ENCODE peak calls at places on chromosomes 6 and 20, in eight cellular contexts. I is ureter; W is LNCaP clone FGC; S is NAMALWA; R is CD8-positive, alpha-beta memory T cell; A is type B pancreatic cell; D is HTR-8/SVneo; H is Ammon's horn. N is an unnamed sample.

GRCh38 chr20:37627060-37627766 is 66.6 kb upstream of the CTNNBL1 start:
- DNase-seq in I (no peak), W (peak; percentile 25), S (peak; percentile 57), R (no peak), A (no peak), D (peak; percentile 76), H (peak; percentile 35), N (peak; percentile 68)

GRCh38 chr6:137229075-137229759 is 10.0 kb upstream of the IFNGR1 start:
- DNase-seq in I (no peak), W (no peak), S (no peak), R (no peak), A (no peak), D (no peak), H (no peak), N (no peak)

GRCh38 chr6:47057830-47058540 is 15.9 kb upstream of the ADGRF1 start:
- DNase-seq in I (no peak), W (no peak), S (no peak), R (no peak), A (no peak), D (no peak), H (no peak), N (no peak)

GRCh38 chr20:34190679-34191090 is 50.5 kb upstream of the ASIP start:
- DNase-seq in I (peak; percentile 77), W (peak; percentile 68), S (peak; percentile 66), R (no peak), A (peak; percentile 82), D (peak; percentile 95), H (peak; percentile 93), N (peak; percentile 58)

GRCh38 chr6:148464319-148465010 is 121.8 kb downstream of the SASH1 start:
- DNase-seq in I (peak; percentile 83), W (peak; percentile 28), S (peak; percentile 83), R (peak; percentile 49), A (no peak), D (peak; percentile 41), H (peak; percentile 78), N (peak; percentile 61)

GRCh38 chr20:15986690-15987089 is 586.6 kb downstream of the KIF16B start:
- DNase-seq in I (no peak), W (no peak), S (no peak), R (no peak), A (no peak), D (no peak), H (no peak), N (no peak)

GRCh38 chr20:46220808-46221207 is 87.5 kb downstream of the CDH22 start:
- DNase-seq in I (no peak), W (no peak), S (no peak), R (no peak), A (no peak), D (no peak), H (peak; percentile 57), N (no peak)

GRCh38 chr6:135995160-135995898 is 143.8 kb downstream of the PDE7B start:
- DNase-seq in I (no peak), W (no peak), S (no peak), R (no peak), A (no peak), D (peak; percentile 24), H (no peak), N (no peak)

GRCh38 chr20:10594286-10594868 is 79.4 kb downstream of the JAG1 start:
- DNase-seq in I (no peak), W (no peak), S (no peak), R (no peak), A (no peak), D (no peak), H (no peak), N (no peak)

GRCh38 chr6:14857501-14857900 is 388.4 kb upstream of the JARID2 start:
- DNase-seq in I (no peak), W (no peak), S (no peak), R (peak; percentile 89), A (no peak), D (no peak), H (peak; percentile 20), N (no peak)

GRCh38 chr6:153976921-153977693 is 61.9 kb upstream of the OPRM1 start:
- DNase-seq in I (no peak), W (no peak), S (no peak), R (no peak), A (no peak), D (peak; percentile 11), H (no peak), N (no peak)

GRCh38 chr20:46928580-46929132 is 34.0 kb downstream of the EYA2 start:
- DNase-seq in I (no peak), W (no peak), S (no peak), R (no peak), A (no peak), D (no peak), H (peak; percentile 76), N (no peak)

GRCh38 chr20:63232235-63233060 is 3.3 kb upstream of the BIRC7 start:
- DNase-seq in I (no peak), W (no peak), S (no peak), R (no peak), A (no peak), D (peak; percentile 76), H (no peak), N (no peak)

GRCh38 chr6:100538086-100538485 is 73.4 kb upstream of the SIM1 start:
- DNase-seq in I (no peak), W (no peak), S (no peak), R (no peak), A (no peak), D (no peak), H (no peak), N (no peak)

GRCh38 chr20:45373353-45374100 is 4.6 kb downstream of the TP53TG5 start:
- DNase-seq in I (peak; percentile 93), W (peak; percentile 38), S (peak; percentile 87), R (peak; percentile 91), A (peak; percentile 84), D (peak; percentile 89), H (peak; percentile 94), N (peak; percentile 82)

GRCh38 chr20:4289875-4290274 is 274.5 kb upstream of the RNF24 start:
- DNase-seq in I (no peak), W (no peak), S (peak; percentile 26), R (no peak), A (no peak), D (no peak), H (no peak), N (no peak)

GRCh38 chr6:150296890-150297289 is 71.9 kb upstream of the IYD start:
- DNase-seq in I (no peak), W (no peak), S (no peak), R (no peak), A (no peak), D (no peak), H (no peak), N (no peak)

GRCh38 chr20:57672164-57672563 is 37.7 kb downstream of the PMEPA1 start:
- DNase-seq in I (no peak), W (no peak), S (no peak), R (no peak), A (no peak), D (no peak), H (peak; percentile 53), N (no peak)

GRCh38 chr6:142474446-142475289 is 172.9 kb downstream of the ADGRG6 start:
- DNase-seq in I (no peak), W (peak; percentile 58), S (peak; percentile 59), R (no peak), A (no peak), D (peak; percentile 63), H (peak; percentile 66), N (peak; percentile 46)

GRCh38 chr20:19775353-19776201 is 17.5 kb downstream of the RIN2 start:
- DNase-seq in I (no peak), W (peak; percentile 62), S (no peak), R (no peak), A (no peak), D (no peak), H (no peak), N (no peak)

GRCh38 chr6:21099338-21100314 is 493.9 kb upstream of the SOX4 start:
- DNase-seq in I (no peak), W (no peak), S (peak; percentile 17), R (no peak), A (no peak), D (no peak), H (no peak), N (no peak)

GRCh38 chr6:133130863-133131262 is 110.3 kb upstream of the EYA4 start:
- DNase-seq in I (no peak), W (no peak), S (no peak), R (no peak), A (no peak), D (peak; percentile 11), H (peak; percentile 68), N (no peak)

GRCh38 chr6:127877231-127877630 is 23.6 kb downstream of the THEMIS start:
- DNase-seq in I (no peak), W (no peak), S (no peak), R (no peak), A (no peak), D (no peak), H (no peak), N (no peak)

GRCh38 chr6:125942677-125943527 is 13.7 kb upstream of the HINT3 start:
- DNase-seq in I (no peak), W (no peak), S (no peak), R (no peak), A (no peak), D (no peak), H (no peak), N (no peak)

GRCh38 chr6:145017516-145017915 is 717.8 kb downstream of the EPM2A start:
- DNase-seq in I (no peak), W (no peak), S (no peak), R (no peak), A (no peak), D (no peak), H (no peak), N (no peak)

GRCh38 chr20:49568491-49569151 is 684 bp upstream of the PTGIS start:
- DNase-seq in I (peak; percentile 51), W (no peak), S (no peak), R (no peak), A (no peak), D (no peak), H (no peak), N (no peak)

GRCh38 chr20:32608664-32609015 is 23.5 kb upstream of the NOL4L start:
- DNase-seq in I (no peak), W (no peak), S (no peak), R (no peak), A (no peak), D (no peak), H (no peak), N (no peak)

GRCh38 chr6:38420207-38420606 is 219.5 kb downstream of the BTBD9 start:
- DNase-seq in I (no peak), W (no peak), S (no peak), R (no peak), A (no peak), D (no peak), H (no peak), N (no peak)

GRCh38 chr20:34871966-34872603 is 571 bp downstream of the GGT7 start:
- DNase-seq in I (no peak), W (no peak), S (no peak), R (no peak), A (no peak), D (no peak), H (peak; percentile 31), N (no peak)

GRCh38 chr6:7236312-7237209 is 76.4 kb downstream of the SSR1 start:
- DNase-seq in I (no peak), W (peak; percentile 76), S (no peak), R (no peak), A (no peak), D (no peak), H (no peak), N (no peak)

GRCh38 chr6:2630891-2631458 is 119.7 kb downstream of the MYLK4 start:
- DNase-seq in I (no peak), W (no peak), S (no peak), R (no peak), A (no peak), D (no peak), H (peak; percentile 12), N (no peak)

GRCh38 chr6:21586760-21587181 is 6.8 kb upstream of the SOX4 start:
- DNase-seq in I (no peak), W (no peak), S (no peak), R (no peak), A (no peak), D (no peak), H (no peak), N (peak; percentile 20)

GRCh38 chr6:112408522-112408921 is 61.4 kb downstream of the RFPL4B start:
- DNase-seq in I (no peak), W (no peak), S (no peak), R (no peak), A (no peak), D (no peak), H (no peak), N (no peak)

GRCh38 chr6:36413489-36414153 is 26.2 kb upstream of the ETV7 start:
- DNase-seq in I (no peak), W (no peak), S (no peak), R (no peak), A (no peak), D (no peak), H (no peak), N (no peak)

N was measured in progenitor cell of endocrine pancreas.